ENCODE peak calls at places on chromosomes 11 and 22, in five cellular contexts. W, B, C, X and A are unnamed samples.

GRCh38 chr11:72836111-72836510 is 21.9 kb downstream of the ATG16L2 start:
- DNase-seq in B (peak; percentile 37), W (no peak), X (peak; percentile 83), C (peak; percentile 44), A (peak; percentile 56)

GRCh38 chr22:38947321-38948112 is 9.9 kb upstream of the APOBEC3A start:
- DNase-seq in W (no peak), B (no peak), X (no peak), C (peak; percentile 3), A (no peak)

GRCh38 chr11:107740256-107740655 is 28.4 kb upstream of the SLN start:
- DNase-seq in C (no peak), X (no peak), B (no peak), W (no peak), A (no peak)

GRCh38 chr11:50164050-50164449 is 131.4 kb downstream of the OR4C45 start:
- DNase-seq in B (no peak), X (no peak), W (no peak), C (no peak), A (no peak)

GRCh38 chr11:48055292-48056132 is 75.2 kb downstream of the PTPRJ start:
- DNase-seq in X (no peak), W (no peak), B (no peak), C (peak; percentile 25), A (no peak)

GRCh38 chr22:46580940-46581579 is 39.1 kb upstream of the GRAMD4 start:
- DNase-seq in B (no peak), W (no peak), X (no peak), C (no peak), A (no peak)

GRCh38 chr11:31856248-31856647 is 45.1 kb upstream of the PAX6 start:
- DNase-seq in B (no peak), C (no peak), X (no peak), W (no peak), A (no peak)

GRCh38 chr22:36056980-36057379 is 28.4 kb upstream of the RBFOX2 start:
- DNase-seq in X (no peak), C (no peak), W (no peak), B (no peak), A (no peak)

GRCh38 chr11:45209904-45210699 is 63.7 kb downstream of the PRDM11 start:
- DNase-seq in W (peak; percentile 64), X (peak; percentile 79), B (peak; percentile 76), C (peak; percentile 63), A (peak; percentile 95)

GRCh38 chr22:40463017-40463631 is 92.7 kb downstream of the SGSM3 start:
- DNase-seq in X (no peak), C (no peak), B (no peak), W (no peak), A (no peak)
- TF ChIP-seq POLR2A in X (no peak), C (no peak), B (no peak), W (no peak), A (no peak)

DNA sequence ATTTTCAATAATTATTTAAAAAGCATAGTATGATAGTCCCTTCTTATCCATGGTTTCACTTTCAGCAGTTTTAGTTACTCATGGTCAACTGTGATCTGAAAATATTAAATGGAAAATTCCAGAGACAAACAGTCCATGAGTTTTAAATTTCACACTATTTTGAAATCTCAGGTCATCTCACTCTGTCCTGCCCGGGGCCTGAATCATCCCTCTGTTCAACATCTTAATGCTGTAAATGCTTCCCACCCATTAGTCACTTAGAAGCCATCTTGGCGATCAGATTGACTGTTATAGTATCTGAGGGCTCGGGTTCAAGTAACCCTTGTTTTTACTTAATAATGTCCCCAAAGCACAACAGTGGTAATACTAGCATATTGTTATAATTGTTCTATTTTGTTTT is 1509.3 kb downstream of the FAM181B start:
- DNase-seq in W (no peak), X (no peak), C (no peak), B (no peak), A (no peak)
- H3K4me1 ChIP-seq in W (no peaks in the 10 kb centered on the region), X (no peaks in the 10 kb centered on the region), C (no peaks in the 10 kb centered on the region), B (no peaks in the 10 kb centered on the region), A (no peaks in the 10 kb centered on the region)

DNA sequence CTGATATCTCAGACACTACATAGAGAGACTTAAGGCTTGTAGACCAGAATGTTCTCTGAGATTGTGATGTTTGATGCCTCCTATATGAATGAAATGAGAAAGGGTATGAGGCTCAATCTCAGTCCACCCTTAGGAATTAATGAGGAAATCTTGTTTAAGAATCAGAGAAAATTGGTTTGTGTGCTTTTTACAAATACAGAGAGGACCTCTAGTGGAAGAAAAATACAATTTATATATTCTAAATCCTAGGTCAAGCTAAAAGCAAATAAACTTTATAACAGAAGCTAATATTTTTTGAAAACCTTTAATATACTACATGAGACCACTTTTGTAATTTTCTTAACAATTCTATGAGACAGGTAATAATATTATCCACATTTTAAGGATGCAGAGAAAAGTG is 5.0 kb upstream of the OR52H1 start:
- DNase-seq in B (no peak), W (no peak), X (no peak), C (no peak), A (no peak)
- TF ChIP-seq CTCF in B (no peak), W (no peak), X (peak; percentile 45), C (no peak), A (peak; percentile 5)

GRCh38 chr11:65425105-65425970 is 2.7 kb downstream of the NEAT1 start:
- DNase-seq in W (no peak), C (peak; percentile 58), X (no peak), B (peak; percentile 65), A (peak; percentile 60)
- TF ChIP-seq POLR2A in W (no peak), C (no peak), X (peak; percentile 44), B (peak; percentile 95), A (no peak)

GRCh38 chr22:17836977-17837742 is 62.9 kb upstream of the BID start:
- DNase-seq in W (no peak), X (no peak), B (peak; percentile 29), C (peak; percentile 58), A (no peak)

GRCh38 chr22:17831527-17832251 is 57.4 kb upstream of the BID start:
- DNase-seq in C (peak; percentile 33), W (peak; percentile 44), B (no peak), X (no peak), A (no peak)

GRCh38 chr22:17838180-17838865 is 64.1 kb upstream of the BID start:
- DNase-seq in C (no peak), X (no peak), W (no peak), B (no peak), A (no peak)

GRCh38 chr22:17832665-17833064 is 58.4 kb upstream of the BID start:
- DNase-seq in B (no peak), C (no peak), X (peak; percentile 44), W (no peak), A (no peak)

DNA sequence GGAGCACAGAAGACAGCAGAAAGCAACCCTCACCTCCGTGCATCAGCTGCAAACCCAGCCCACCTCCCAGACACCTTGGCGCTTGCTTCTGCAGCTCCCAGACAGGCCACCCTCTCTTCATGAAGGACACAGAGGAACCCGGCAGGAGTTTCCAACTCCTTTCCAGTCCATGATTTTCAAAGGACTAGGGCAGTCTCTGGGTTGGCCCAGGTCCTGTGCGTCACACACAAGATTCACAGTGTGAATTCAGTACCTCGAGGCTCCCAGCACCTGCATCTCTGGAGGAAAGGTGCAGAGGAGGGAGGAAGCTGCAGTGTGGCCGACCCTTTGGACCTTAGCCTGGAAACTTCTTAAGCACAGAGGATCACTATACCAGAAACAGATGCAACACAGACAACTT is 61.0 kb upstream of the BID start:
- DNase-seq in W (no peak), B (no peak), C (no peak), X (no peak), A (no peak)
- H3K4me1 ChIP-seq in W (peaks cover 45% of the 10 kb centered on the region), B (no peaks in the 10 kb centered on the region), C (no peaks in the 10 kb centered on the region), X (peaks cover 24% of the 10 kb centered on the region), A (no peaks in the 10 kb centered on the region)